ENCODE peak calls at places on chromosomes 4 and X, in nine cellular contexts. S, W, Y, E, C, P, X, Q and D are unnamed samples.

GRCh38 chr4:72376901-72377300 is 192.1 kb downstream of the ADAMTS3 start:
- DNase-seq in Y (no peak), E (no peak), C (no peak), S (no peak), W (no peak), X (no peak), Q (no peak), P (no peak), D (no peak)

GRCh38 chrX:15600071-15600470 is 689 bp downstream of the ACE2 start:
- DNase-seq in C (no peak), X (no peak), S (no peak), Y (no peak), E (no peak), P (no peak), Q (no peak), W (no peak), D (no peak)

GRCh38 chr4:2159931-2160330 is 82.0 kb downstream of the HAUS3 start:
- DNase-seq in X (no peak), Q (no peak), Y (no peak), W (no peak), P (no peak), E (no peak), C (no peak), S (no peak), D (no peak)

GRCh38 chr4:144831971-144832370 is 186.0 kb downstream of the HHIP start:
- DNase-seq in Q (no peak), X (no peak), W (no peak), Y (no peak), S (no peak), E (no peak), C (no peak), P (no peak), D (no peak)

GRCh38 chrX:17859609-17860178 is 1.4 kb downstream of the RAI2 start:
- DNase-seq in X (peak; percentile 55), P (peak; percentile 17), E (no peak), Y (no peak), C (no peak), S (peak; percentile 66), Q (peak; percentile 46), W (peak; percentile 11), D (no peak)

GRCh38 chr4:75733369-75733768 is 9.0 kb downstream of the USO1 start:
- DNase-seq in C (no peak), Y (no peak), S (no peak), E (no peak), W (no peak), Q (no peak), P (no peak), X (no peak), D (no peak)

GRCh38 chr4:71550220-71551190 is 211.7 kb downstream of the SLC4A4 start:
- DNase-seq in C (no peak), Q (no peak), P (peak; percentile 42), X (no peak), S (no peak), Y (no peak), E (no peak), W (peak; percentile 53), D (no peak)

GRCh38 chr4:186244835-186245234 is 17.5 kb downstream of the KLKB1 start:
- DNase-seq in P (no peak), Q (no peak), Y (no peak), S (no peak), C (no peak), E (no peak), W (no peak), X (no peak), D (no peak)

GRCh38 chr4:73505567-73505966 is 24.0 kb downstream of the AFM start:
- DNase-seq in Q (no peak), X (no peak), S (no peak), C (no peak), Y (no peak), W (no peak), E (no peak), P (no peak), D (no peak)

GRCh38 chr4:52201705-52202104 is 150.6 kb downstream of the SPATA18 start:
- DNase-seq in C (no peak), P (no peak), X (no peak), Q (no peak), W (peak; percentile 62), E (no peak), Y (no peak), S (no peak), D (no peak)

GRCh38 chrX:3176439-3176820 is 135.2 kb downstream of the ARSF start:
- DNase-seq in C (peak; percentile 21), E (no peak), X (no peak), W (no peak), Q (no peak), Y (no peak), S (no peak), P (peak; percentile 7), D (no peak)

GRCh38 chr4:123562994-123563745 is 166.6 kb downstream of the SPRY1 start:
- DNase-seq in P (no peak), C (no peak), Q (no peak), X (no peak), Y (no peak), S (no peak), W (no peak), E (no peak), D (no peak)

GRCh38 chrX:12673487-12673886 is 117.7 kb upstream of the PRPS2 start:
- DNase-seq in Q (no peak), W (no peak), S (no peak), X (no peak), P (no peak), E (no peak), Y (no peak), C (no peak), D (no peak)
- TF ChIP-seq CTCF in Q (no peak), W (no peak), S (no peak), X (no peak), P (no peak), E (no peak), Y (no peak), C (no peak), D (no peak)

DNA sequence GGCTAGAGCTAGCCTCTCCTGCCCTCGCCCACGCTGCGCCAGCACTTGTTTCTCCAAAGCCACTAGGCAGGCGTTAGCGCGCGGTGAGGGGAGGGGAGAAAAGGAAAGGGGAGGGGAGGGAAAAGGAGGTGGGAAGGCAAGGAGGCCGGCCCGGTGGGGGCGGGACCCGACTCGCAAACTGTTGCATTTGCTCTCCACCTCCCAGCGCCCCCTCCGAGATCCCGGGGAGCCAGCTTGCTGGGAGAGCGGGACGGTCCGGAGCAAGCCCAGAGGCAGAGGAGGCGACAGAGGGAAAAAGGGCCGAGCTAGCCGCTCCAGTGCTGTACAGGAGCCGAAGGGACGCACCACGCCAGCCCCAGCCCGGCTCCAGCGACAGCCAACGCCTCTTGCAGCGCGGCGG is at the start of gene AR:
- DNase-seq in E (peak; percentile 83), C (peak; percentile 78), P (peak; percentile 61), Q (peak; percentile 38), W (peak; percentile 76), X (peak; percentile 42), S (peak; percentile 83), Y (peak; percentile 81), D (no peak)
- H3K4me3 ChIP-seq in E (peak within 1 kb of the TSS; percentile 56), C (peak within 1 kb of the TSS; percentile 70), P (peak within 1 kb of the TSS; percentile 52), Q (no peak within 1 kb of the TSS), W (peak within 1 kb of the TSS; percentile 73), X (no peak within 1 kb of the TSS), S (peak within 1 kb of the TSS; percentile 45), Y (peak within 1 kb of the TSS; percentile 69), D (no peak within 1 kb of the TSS)

DNA sequence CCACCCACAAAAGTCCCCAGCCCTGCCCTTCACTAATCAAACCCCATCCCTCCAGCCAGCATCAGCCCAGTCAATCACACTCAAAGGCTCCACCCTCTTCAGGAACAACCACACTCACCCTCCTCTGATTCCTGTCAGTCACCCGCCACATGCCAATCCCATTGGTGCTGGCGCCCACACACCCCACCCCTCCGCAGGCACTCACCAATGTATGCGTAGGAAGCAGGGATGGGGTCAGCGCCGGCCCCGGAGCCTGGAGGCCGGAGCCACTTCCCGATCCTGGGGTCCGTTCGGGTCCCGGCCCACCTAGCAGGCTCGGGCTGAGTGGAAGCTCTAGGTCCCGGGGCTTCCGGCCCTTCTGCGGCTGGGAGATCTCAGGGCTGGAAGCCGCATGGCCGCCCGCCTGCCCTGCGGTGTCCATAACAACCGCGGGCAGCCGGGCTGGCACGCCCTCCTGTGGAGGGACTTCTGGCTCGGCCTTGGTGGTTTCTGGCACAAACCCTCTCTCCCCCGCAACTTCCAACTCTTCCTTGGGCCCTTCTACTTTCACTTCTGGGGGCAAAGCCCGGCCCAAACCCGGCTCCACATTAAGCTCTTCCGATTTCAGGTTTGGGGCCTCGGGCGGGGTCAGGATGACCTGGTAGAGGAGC is 7.9 kb upstream of the CFP start:
- DNase-seq in Q (no peak), X (peak; percentile 28), E (no peak), W (peak; percentile 72), S (peak; percentile 84), C (peak; percentile 38), Y (no peak), P (no peak), D (no peak)
- H3K36me3 ChIP-seq in Q (no peaks in the 10 kb centered on the region), X (no peaks in the 10 kb centered on the region), E (peaks cover 59% of the 10 kb centered on the region), W (peaks cover 8% of the 10 kb centered on the region), S (peaks cover 28% of the 10 kb centered on the region), C (peaks cover 48% of the 10 kb centered on the region), Y (peaks cover 57% of the 10 kb centered on the region), P (no peaks in the 10 kb centered on the region), D (peaks cover 14% of the 10 kb centered on the region)

GRCh38 chr4:129008096-129008495 is 85.2 kb downstream of the SCLT1 start:
- DNase-seq in X (no peak), C (no peak), S (no peak), W (no peak), Q (no peak), E (no peak), Y (no peak), P (no peak), D (no peak)
- TF ChIP-seq CTCF in X (no peak), C (no peak), S (no peak), W (no peak), Q (no peak), E (no peak), Y (no peak), P (no peak), D (no peak)

DNA sequence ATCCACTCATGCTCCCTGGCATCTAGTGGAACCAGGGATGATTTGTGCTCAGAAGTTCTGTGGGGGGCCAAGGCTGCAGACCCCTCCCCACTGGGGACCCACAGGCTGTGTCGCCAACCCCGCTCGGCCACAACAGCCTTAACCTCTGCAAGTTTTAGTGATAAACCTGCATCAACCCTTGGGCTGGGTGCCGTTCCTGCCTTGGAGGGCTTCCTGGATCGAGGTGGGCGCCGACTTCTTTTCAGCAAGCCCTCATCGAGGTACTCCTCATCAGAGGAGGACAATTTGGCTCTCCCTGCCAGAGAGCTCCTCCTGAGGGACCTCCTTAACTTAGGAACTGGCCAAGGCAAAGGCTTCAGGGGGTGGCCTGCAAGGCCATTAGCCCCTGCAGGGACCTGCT is 1.9 kb downstream of the SOWAHB start:
- DNase-seq in W (no peak), X (no peak), Y (no peak), E (no peak), Q (no peak), C (no peak), S (no peak), P (no peak), D (no peak)
- H3K4me3 ChIP-seq in W (peak overlapping the region; percentile 64), X (no peak overlapping the region), Y (no peak overlapping the region), E (no peak overlapping the region), Q (no peak overlapping the region), C (no peak overlapping the region), S (no peak overlapping the region), P (no peak overlapping the region), D (no peak overlapping the region)

GRCh38 chr4:10108818-10109783 is 7.5 kb downstream of the WDR1 start:
- DNase-seq in Y (no peak), E (no peak), S (no peak), Q (no peak), X (no peak), W (no peak), P (no peak), C (no peak), D (no peak)
- H3K36me3 ChIP-seq in Y (peaks cover 45% of the 10 kb centered on the region), E (peaks cover 50% of the 10 kb centered on the region), S (peaks cover 69% of the 10 kb centered on the region), Q (no peaks in the 10 kb centered on the region), X (no peaks in the 10 kb centered on the region), W (peaks cover 29% of the 10 kb centered on the region), P (no peaks in the 10 kb centered on the region), C (peaks cover 58% of the 10 kb centered on the region), D (peaks cover 79% of the 10 kb centered on the region)